ENCODE peak calls at places on chromosomes 3 and 15, in four cellular contexts. B, E, L and M are unnamed samples.

GRCh38 chr15:66619152-66619903 is 53.5 kb upstream of the LCTL start:
- DNase-seq in B (peak; percentile 80), E (no peak), L (peak; percentile 75), M (peak; percentile 81)

GRCh38 chr3:160440687-160441086 is 8.9 kb downstream of the TRIM59 start:
- DNase-seq in E (no peak), B (no peak), L (no peak), M (no peak)

GRCh38 chr3:98906230-98906629 is 4.7 kb upstream of the DCBLD2 start:
- DNase-seq in B (peak; percentile 91), L (peak; percentile 92), E (no peak), M (no peak)

GRCh38 chr3:46664188-46664970 is 29.1 kb downstream of the ALS2CL start:
- DNase-seq in B (no peak), L (no peak), E (no peak), M (no peak)

GRCh38 chr3:57006048-57006709 is 54.3 kb upstream of the SPATA12 start:
- DNase-seq in B (no peak), L (no peak), E (no peak), M (no peak)

GRCh38 chr3:187831125-187832051 is 86.1 kb upstream of the BCL6 start:
- DNase-seq in L (peak; percentile 23), E (no peak), B (no peak), M (no peak)

GRCh38 chr15:70065006-70065722 is 32.6 kb downstream of the TLE3 start:
- DNase-seq in L (no peak), B (no peak), E (no peak), M (no peak)

GRCh38 chr3:47347217-47347801 is 33.5 kb upstream of the PTPN23 start:
- DNase-seq in E (peak; percentile 82), L (peak; percentile 68), B (peak; percentile 54), M (no peak)

GRCh38 chr15:66080791-66081475 is 172.6 kb downstream of the MEGF11 start:
- DNase-seq in B (peak; percentile 63), E (no peak), L (peak; percentile 70), M (peak; percentile 85)

GRCh38 chr3:12785096-12785495 is 11.4 kb upstream of the CAND2 start:
- DNase-seq in L (no peak), B (no peak), E (no peak), M (no peak)